ENCODE peak calls at places on chromosomes 2 and 18, in seven cellular contexts. H is effector memory CD4-positive, alpha-beta T cell; I is activated CD4-positive, alpha-beta T cell treated with anti-CD3 and anti-CD28 coated beads, Interleukin-2, amount 50 U/mL, for 24 hours; T is kidney tubule cell; R is M059J; V is HFFc6; P is endothelial cell. F is an unnamed sample.

GRCh38 chr2:233643128-233643527 is 6.9 kb downstream of the UGT1A10 start:
- DNase-seq in T (peak; percentile 51), R (peak; percentile 19), I (no peak), V (no peak), P (no peak), H (no peak), F (peak; percentile 44)

GRCh38 chr18:22230403-22231042 is 61.1 kb downstream of the GATA6 start:
- DNase-seq in I (no peak), T (peak; percentile 87), H (no peak), P (no peak), R (peak; percentile 92), V (peak; percentile 73), F (peak; percentile 73)

GRCh38 chr18:48292229-48292628 is 117.0 kb downstream of the ZBTB7C start:
- DNase-seq in T (no peak), I (no peak), P (no peak), H (no peak), R (peak; percentile 39), V (no peak), F (no peak)

GRCh38 chr2:240392084-240392947 is 43.1 kb upstream of the GPC1 start:
- DNase-seq in R (peak; percentile 17), H (no peak), V (peak; percentile 71), I (no peak), P (no peak), T (no peak), F (no peak)

GRCh38 chr2:159600752-159601151 is 15.6 kb downstream of the BAZ2B start:
- DNase-seq in T (peak; percentile 72), H (no peak), R (peak; percentile 80), I (no peak), P (no peak), V (peak; percentile 40), F (peak; percentile 41)

GRCh38 chr2:213806125-213806726 is 522.0 kb downstream of the SPAG16 start:
- DNase-seq in I (no peak), R (peak; percentile 36), H (no peak), V (peak; percentile 28), P (no peak), T (peak; percentile 27), F (peak; percentile 54)

GRCh38 chr2:36659218-36659617 is 37.3 kb upstream of the VIT start:
- DNase-seq in V (no peak), R (no peak), P (no peak), I (no peak), H (no peak), T (no peak), F (no peak)

GRCh38 chr2:134146620-134147019 is 107.3 kb upstream of the MGAT5 start:
- DNase-seq in I (no peak), R (no peak), T (peak; percentile 59), P (no peak), H (no peak), V (peak; percentile 58), F (no peak)

GRCh38 chr2:70932631-70933230 is 3.0 kb upstream of the ATP6V1B1 start:
- DNase-seq in P (no peak), R (no peak), I (no peak), T (no peak), V (no peak), H (no peak), F (no peak)

F was measured in ACHN.